ENCODE peak calls at places on chromosomes 5 and 9, in nine cellular contexts. Z is A549, E is thyroid gland, U is uterus, C is IMR-90, N is body of pancreas, T is tibial nerve, R is vagina, F is esophagus squamous epithelium. I is an unnamed sample.

GRCh38 chr9:127746959-127747569 is 12.0 kb upstream of the TOR2A start:
- DNase-seq in N (no peak), E (no peak), T (no peak), F (no peak), C (no peak), Z (no peak), U (no peak), R (no peak), I (no peak)

GRCh38 chr9:135874859-135875258 is 32.5 kb downstream of the CAMSAP1 start:
- DNase-seq in Z (no peak), T (no peak), C (no peak), U (no peak), N (no peak), R (no peak), F (no peak), E (no peak), I (no peak)

GRCh38 chr9:99513441-99514112 is 291.5 kb downstream of the SEC61B start:
- DNase-seq in F (no peak), R (no peak), E (no peak), N (no peak), C (no peak), T (no peak), Z (no peak), U (no peak), I (no peak)

GRCh38 chr5:139881145-139881733 is 85.6 kb downstream of the PSD2 start:
- DNase-seq in N (no peak), F (no peak), C (no peak), T (no peak), E (no peak), R (no peak), U (no peak), Z (no peak), I (no peak)

GRCh38 chr9:133589454-133590227 is 19.5 kb downstream of the FAM163B start:
- DNase-seq in R (no peak), N (no peak), C (no peak), E (no peak), Z (no peak), F (no peak), T (no peak), U (no peak), I (no peak)

GRCh38 chr5:169921370-169921769 is 58.9 kb downstream of the INSYN2B start:
- DNase-seq in U (no peak), N (no peak), C (no peak), T (no peak), R (no peak), F (no peak), Z (no peak), E (no peak), I (no peak)

GRCh38 chr5:79529110-79529509 is 15.2 kb upstream of the HOMER1 start:
- DNase-seq in E (no peak), Z (no peak), T (no peak), C (no peak), N (no peak), U (no peak), F (no peak), R (no peak), I (no peak)

GRCh38 chr5:32304622-32305021 is 8.1 kb downstream of the MTMR12 start:
- DNase-seq in T (no peak), Z (no peak), R (no peak), C (no peak), N (no peak), F (no peak), U (no peak), E (no peak), I (no peak)

GRCh38 chr5:43602456-43602817 is 543 bp upstream of the NNT start:
- DNase-seq in U (peak; percentile 33), T (peak; percentile 33), R (no peak), Z (peak; percentile 9), F (no peak), E (peak; percentile 27), C (peak; percentile 50), N (peak; percentile 46), I (no peak)

GRCh38 chr9:90774682-90775081 is 26.9 kb upstream of the SYK start:
- DNase-seq in U (no peak), F (no peak), Z (no peak), R (no peak), N (no peak), T (no peak), E (peak; percentile 6), C (no peak), I (no peak)

GRCh38 chr9:78368236-78368635 is 71.3 kb downstream of the PSAT1 start:
- DNase-seq in T (no peak), R (no peak), F (no peak), Z (no peak), U (no peak), N (no peak), C (no peak), E (no peak), I (no peak)

GRCh38 chr9:78363221-78363620 is 66.3 kb downstream of the PSAT1 start:
- DNase-seq in Z (no peak), C (peak; percentile 46), R (no peak), E (no peak), T (no peak), N (no peak), U (no peak), F (no peak), I (no peak)

GRCh38 chr9:78366827-78367226 is 69.9 kb downstream of the PSAT1 start:
- DNase-seq in U (no peak), Z (no peak), E (no peak), T (no peak), N (no peak), C (no peak), F (no peak), R (no peak), I (no peak)

GRCh38 chr9:78369644-78370219 is 72.8 kb downstream of the PSAT1 start:
- DNase-seq in E (peak; percentile 71), R (no peak), F (no peak), U (peak; percentile 16), Z (peak; percentile 52), T (peak; percentile 83), N (peak; percentile 71), C (peak; percentile 69), I (no peak)

GRCh38 chr9:78365979-78366697 is 69.2 kb downstream of the PSAT1 start:
- DNase-seq in Z (no peak), R (no peak), N (no peak), C (peak; percentile 39), F (no peak), T (no peak), E (no peak), U (no peak), I (no peak)
- TF ChIP-seq CTCF in Z (peak; percentile 69), R (peak; percentile 19), N (peak; percentile 46), C (peak; percentile 75), F (peak; percentile 19), T (no peak), E (peak; percentile 32), U (no peak), I (peak; percentile 19)

GRCh38 chr9:34600908-34601307 is 11.0 kb downstream of the RPP25L start:
- DNase-seq in N (no peak), C (no peak), Z (no peak), T (no peak), U (no peak), R (no peak), E (no peak), F (no peak), I (no peak)

GRCh38 chr9:34603610-34604231 is 8.2 kb downstream of the RPP25L start:
- DNase-seq in R (no peak), T (peak; percentile 95), E (peak; percentile 80), Z (peak; percentile 94), C (peak; percentile 63), F (no peak), N (peak; percentile 80), U (peak; percentile 81), I (peak; percentile 77)

GRCh38 chr9:34601883-34602570 is 9.9 kb downstream of the RPP25L start:
- DNase-seq in R (no peak), U (no peak), Z (no peak), T (no peak), E (no peak), F (no peak), N (no peak), C (no peak), I (no peak)

GRCh38 chr9:34602906-34603305 is 9.0 kb downstream of the RPP25L start:
- DNase-seq in E (no peak), Z (no peak), R (no peak), C (no peak), U (no peak), T (no peak), F (no peak), N (no peak), I (no peak)

DNA sequence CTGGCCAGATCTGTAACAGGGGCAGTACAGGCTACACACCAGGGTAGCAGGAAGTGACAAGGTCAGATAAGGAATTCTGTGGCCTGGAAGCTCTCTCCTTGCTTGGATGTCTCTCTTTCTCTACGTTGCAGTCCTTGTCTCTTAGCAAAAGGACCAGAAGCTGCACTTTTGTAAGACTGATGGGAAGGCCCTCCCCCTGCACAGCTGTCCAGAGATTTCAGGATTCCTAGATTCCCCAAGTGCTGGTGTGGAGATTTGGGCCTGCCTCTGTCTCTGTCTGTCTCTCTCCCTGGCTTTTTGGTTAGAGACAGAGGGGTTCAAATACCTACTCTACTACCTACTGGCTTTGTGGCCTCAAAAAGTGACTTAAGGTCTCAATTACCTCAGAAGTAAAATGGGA is 10.0 kb upstream of the CNTFR start:
- DNase-seq in Z (no peak), R (no peak), U (no peak), F (no peak), N (no peak), T (no peak), C (no peak), E (no peak), I (no peak)
- H3K27ac ChIP-seq in Z (no peak overlapping the region), R (no peak overlapping the region), U (no peak overlapping the region), F (no peak overlapping the region), N (no peak overlapping the region), T (no peak overlapping the region), C (no peak overlapping the region), E (no peak overlapping the region), I (no peak overlapping the region)

DNA sequence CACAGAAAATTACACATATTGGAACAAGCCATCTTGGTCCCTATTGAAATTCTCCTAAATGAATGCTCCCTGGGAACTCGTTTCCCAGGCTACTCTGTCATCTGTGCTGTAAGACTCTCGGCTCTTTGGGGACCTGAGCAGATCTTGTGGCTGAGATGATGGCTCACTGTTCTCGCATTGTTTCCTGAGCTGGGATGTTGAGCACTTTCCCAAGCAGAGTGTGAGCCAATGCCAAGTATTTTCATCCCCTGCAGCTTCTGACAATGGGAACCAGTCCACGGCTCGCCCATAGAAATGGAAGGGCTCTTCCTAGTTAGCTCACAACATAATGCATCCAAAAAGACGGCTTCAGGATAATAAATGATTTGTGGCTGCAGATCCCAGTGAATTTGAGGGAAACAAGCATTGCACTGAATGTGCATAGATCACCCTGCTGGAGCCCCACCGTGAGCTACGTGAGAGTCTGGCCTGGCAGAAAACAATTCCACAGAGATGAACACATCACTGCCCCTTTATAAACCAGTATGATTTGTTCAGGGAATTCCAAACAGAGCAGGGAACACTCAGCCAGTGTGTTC is 230.3 kb downstream of the IRX1 start:
- DNase-seq in N (no peak), F (no peak), U (no peak), Z (no peak), E (no peak), C (no peak), R (no peak), T (no peak), I (no peak)
- TF ChIP-seq POLR2A in N (no peak), F (no peak), U (no peak), Z (no peak), E (no peak), C (no peak), R (no peak), T (no peak), I (no peak)

GRCh38 chr5:40390286-40391253 is 289.1 kb upstream of the PTGER4 start:
- DNase-seq in R (no peak), C (no peak), E (no peak), T (no peak), N (no peak), U (no peak), F (no peak), Z (no peak), I (no peak)
- TF ChIP-seq CTCF in R (no peak), C (no peak), E (no peak), T (no peak), N (no peak), U (no peak), F (no peak), Z (no peak), I (no peak)